ENCODE peak calls at places on chromosomes 7 and 10, in eight cellular contexts. I is AG04449, O is astrocyte of the spinal cord, D is HCT116, W is coronary artery, A is lung, F is lower leg skin, T is upper lobe of right lung. J is an unnamed sample.

GRCh38 chr7:120274899-120275298 is 1.9 kb downstream of the KCND2 start:
- DNase-seq in O (no peak), F (no peak), D (no peak), T (no peak), W (no peak), A (no peak), I (no peak), J (no peak)

GRCh38 chr10:130497056-130498010 is 361.1 kb downstream of the GLRX3 start:
- DNase-seq in D (no peak), T (no peak), O (no peak), F (no peak), W (no peak), I (no peak), A (no peak), J (no peak)

GRCh38 chr10:80324086-80324485 is 32.5 kb downstream of the DYDC1 start:
- DNase-seq in W (no peak), F (no peak), T (no peak), D (no peak), A (no peak), O (peak; percentile 14), I (no peak), J (no peak)

GRCh38 chr7:4791101-4791737 is 15.8 kb downstream of the AP5Z1 start:
- DNase-seq in A (no peak), I (no peak), D (no peak), F (no peak), O (no peak), T (no peak), W (no peak), J (no peak)

GRCh38 chr10:104486803-104487202 is 133.2 kb downstream of the CFAP58 start:
- DNase-seq in D (no peak), A (no peak), I (no peak), O (no peak), T (no peak), W (no peak), F (no peak), J (no peak)

GRCh38 chr7:134298902-134299683 is 17.6 kb downstream of the SLC35B4 start:
- DNase-seq in T (no peak), A (no peak), O (peak; percentile 56), W (no peak), F (no peak), I (no peak), D (no peak), J (no peak)

GRCh38 chr10:123808286-123808685 is 83.3 kb downstream of the CPXM2 start:
- DNase-seq in F (no peak), D (no peak), O (no peak), T (no peak), A (no peak), I (no peak), W (no peak), J (no peak)

GRCh38 chr10:102633282-102633681 is 11.0 kb upstream of the TRIM8 start:
- DNase-seq in T (peak; percentile 82), O (peak; percentile 49), W (no peak), I (no peak), D (no peak), A (peak; percentile 61), F (no peak), J (peak; percentile 25)

GRCh38 chr7:108347616-108348015 is 108.6 kb downstream of the NRCAM start:
- DNase-seq in A (no peak), O (peak; percentile 56), I (no peak), F (no peak), T (no peak), W (no peak), D (no peak), J (no peak)

GRCh38 chr10:31148955-31149354 is 117.3 kb upstream of the ZNF438 start:
- DNase-seq in T (no peak), F (no peak), A (no peak), D (no peak), I (no peak), W (no peak), O (peak; percentile 25), J (no peak)

GRCh38 chr7:28958235-28958945 is at the start of gene TRIL:
- DNase-seq in A (peak; percentile 74), W (peak; percentile 79), D (no peak), F (peak; percentile 42), O (peak; percentile 61), I (no peak), T (peak; percentile 87), J (no peak)

GRCh38 chr7:105448181-105448580 is 59.5 kb upstream of the SRPK2 start:
- DNase-seq in W (no peak), D (no peak), O (no peak), F (no peak), A (no peak), I (no peak), T (no peak), J (no peak)

GRCh38 chr7:96169439-96169838 is 152.5 kb downstream of the SLC25A13 start:
- DNase-seq in F (no peak), I (no peak), T (no peak), W (no peak), A (no peak), O (no peak), D (no peak), J (no peak)

GRCh38 chr7:23468721-23469149 is 1.6 kb downstream of the IGF2BP3 start:
- DNase-seq in I (no peak), O (no peak), F (no peak), W (no peak), T (no peak), D (no peak), A (no peak), J (no peak)

GRCh38 chr7:23467731-23468720 is 2.3 kb downstream of the IGF2BP3 start:
- DNase-seq in T (no peak), D (no peak), I (no peak), A (no peak), F (no peak), O (peak; percentile 63), W (no peak), J (no peak)

GRCh38 chr7:23470290-23471089 is at the start of gene IGF2BP3:
- DNase-seq in D (peak; percentile 97), F (no peak), W (no peak), O (peak; percentile 98), I (peak; percentile 77), A (no peak), T (no peak), J (no peak)

GRCh38 chr7:23469961-23470250 is 385 bp downstream of the IGF2BP3 start:
- DNase-seq in D (no peak), W (no peak), F (no peak), I (no peak), A (no peak), T (no peak), O (no peak), J (no peak)

DNA sequence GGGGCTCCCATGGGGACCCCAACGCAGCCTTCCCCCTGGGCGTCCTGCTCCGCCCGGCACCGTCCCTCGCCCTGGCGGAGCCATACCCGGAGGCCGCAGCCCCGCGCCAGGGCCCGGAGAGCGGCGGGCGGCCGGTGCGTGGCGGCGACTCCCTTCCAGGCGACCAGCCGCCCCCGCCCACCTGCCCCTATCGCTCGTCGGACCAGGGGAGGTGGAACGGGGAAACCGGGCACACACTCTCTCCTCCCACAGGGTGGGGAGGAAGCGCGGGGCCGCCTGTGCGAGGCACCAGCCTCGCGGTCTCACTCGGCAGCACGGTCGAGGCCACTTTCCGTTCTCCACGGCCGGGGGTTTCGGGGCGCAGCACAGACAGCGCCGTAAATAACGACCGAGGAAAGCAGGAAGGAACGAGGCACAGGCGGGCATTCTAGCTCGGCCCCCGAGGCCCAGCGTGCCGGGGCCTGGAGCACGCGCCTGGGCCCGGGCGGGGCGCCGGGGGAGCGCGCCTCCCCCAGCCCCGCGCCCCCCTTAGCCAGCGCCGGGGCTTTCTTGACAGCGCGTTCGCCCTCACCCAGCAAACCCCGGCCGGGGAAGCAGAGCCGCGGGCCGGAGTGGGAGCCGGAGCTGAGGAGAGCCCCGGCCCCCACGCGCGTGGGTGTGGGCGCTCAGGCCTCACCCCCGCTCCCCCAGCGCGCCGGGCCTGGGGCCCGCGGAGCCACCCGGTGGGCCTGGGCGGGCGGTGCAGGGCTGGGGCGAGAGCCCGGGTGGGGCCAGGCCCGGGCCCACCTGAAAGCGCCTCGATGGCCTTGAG is 936 bp downstream of the IGF2BP3 start:
- DNase-seq in A (no peak), F (no peak), D (no peak), O (no peak), T (no peak), W (no peak), I (no peak), J (peak; percentile 28)
- TF ChIP-seq CTCF in A (no peak), F (no peak), D (no peak), O (no peak), T (no peak), W (no peak), I (no peak), J (no peak)

DNA sequence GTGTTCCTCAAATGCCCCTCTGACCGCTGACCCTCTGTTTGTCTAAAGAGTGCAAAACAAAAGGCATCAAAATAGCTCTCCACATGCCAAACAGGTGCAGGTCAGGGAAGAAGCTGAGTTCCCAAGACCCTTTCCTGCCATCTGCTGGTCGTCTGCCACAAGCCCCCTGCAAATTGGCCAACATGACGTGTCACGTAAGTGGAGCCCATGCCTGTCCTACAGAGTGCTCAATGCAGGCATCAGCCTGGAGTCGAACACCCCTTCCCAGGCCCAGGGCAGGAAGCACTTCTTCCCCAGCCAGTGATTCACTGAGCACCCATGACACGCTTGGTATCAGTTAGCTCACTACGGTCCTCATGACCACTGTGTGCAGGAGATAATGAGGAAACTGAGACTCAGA is 14.1 kb downstream of the TMEM72 start:
- DNase-seq in F (no peak), T (no peak), A (no peak), I (no peak), D (no peak), W (peak; percentile 35), O (no peak), J (no peak)
- TF ChIP-seq CTCF in F (no peak), T (no peak), A (no peak), I (peak; percentile 12), D (peak; percentile 34), W (no peak), O (peak; percentile 31), J (no peak)

DNA sequence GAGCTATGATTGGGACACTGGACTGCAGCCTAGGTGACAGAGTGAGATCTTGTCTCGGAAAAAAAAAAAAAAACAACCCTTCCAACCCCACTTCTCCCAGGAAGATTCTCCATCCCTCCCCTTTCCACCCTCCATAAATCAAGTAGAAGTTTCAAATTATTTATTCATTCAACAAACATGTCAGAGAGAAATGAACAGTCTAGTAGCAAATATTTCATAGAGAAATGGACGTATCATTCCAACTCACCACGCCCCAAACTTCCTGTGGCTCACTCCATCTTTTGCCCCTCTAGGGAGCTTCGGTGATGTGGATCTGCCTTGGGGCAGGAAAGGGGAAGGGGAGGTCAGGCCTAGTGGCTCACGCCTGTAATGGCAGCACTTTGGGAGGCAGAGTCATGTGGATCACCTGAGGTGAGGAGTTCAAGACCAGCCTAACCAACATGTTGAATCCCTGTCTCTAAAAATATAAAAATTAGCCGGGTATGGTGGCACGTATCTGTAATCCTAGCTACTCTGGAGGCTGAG is 638 bp upstream of the TRAPPC14 start:
- DNase-seq in I (no peak), T (no peak), O (no peak), A (no peak), F (no peak), W (no peak), D (no peak), J (no peak)
- TF ChIP-seq CTCF in I (no peak), T (no peak), O (no peak), A (no peak), F (no peak), W (no peak), D (no peak), J (no peak)

DNA sequence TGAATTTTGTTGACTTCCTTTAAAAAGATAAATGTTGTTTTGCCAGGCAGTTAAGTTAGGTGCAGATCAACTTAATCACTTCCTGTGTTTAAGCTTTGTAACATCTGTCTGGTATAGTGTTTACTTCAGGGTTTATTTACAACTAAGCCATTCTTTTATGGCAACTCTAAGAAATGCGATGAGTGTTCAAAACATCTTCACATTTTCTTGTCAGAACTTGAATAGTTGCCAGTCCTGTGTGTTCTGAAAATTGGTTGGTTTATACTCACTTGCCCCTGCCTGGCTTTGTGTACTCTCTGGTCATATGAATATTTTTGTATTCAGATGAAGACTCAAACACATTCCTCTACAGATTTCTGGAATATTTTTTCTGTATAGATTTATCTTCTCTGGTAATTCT is 327.2 kb downstream of the MDFIC start:
- DNase-seq in O (no peak), T (no peak), I (no peak), A (no peak), F (no peak), W (no peak), D (no peak), J (no peak)
- TF ChIP-seq CTCF in O (no peak), T (no peak), I (no peak), A (no peak), F (no peak), W (no peak), D (no peak), J (no peak)